ENCODE peak calls at places on chromosome 2, in nine cellular contexts. A is ovary, T is uterus, N is gastrocnemius medialis, E is adrenal gland, F is spleen, D is IMR-90, U is A549, M is heart left ventricle. S is an unnamed sample.

GRCh38 chr2:28691774-28692281 is 59.8 kb upstream of the PPP1CB start:
- DNase-seq in U (no peak), A (no peak), D (peak; percentile 82), M (peak; percentile 57), T (peak; percentile 44), E (peak; percentile 77), F (no peak), N (no peak), S (no peak)

GRCh38 chr2:96527052-96527964 is 9.2 kb upstream of the ARID5A start:
- DNase-seq in T (peak; percentile 69), D (peak; percentile 18), N (no peak), A (peak; percentile 73), U (no peak), E (peak; percentile 25), M (peak; percentile 51), F (peak; percentile 88), S (peak; percentile 58)

GRCh38 chr2:20641123-20641985 is 9.5 kb downstream of the HS1BP3 start:
- DNase-seq in F (peak; percentile 41), A (no peak), E (peak; percentile 99), N (no peak), M (no peak), T (peak; percentile 61), U (no peak), D (peak; percentile 77), S (no peak)

GRCh38 chr2:161436411-161436810 is 20.3 kb downstream of the TBR1 start:
- DNase-seq in E (no peak), T (no peak), M (no peak), D (peak; percentile 93), A (no peak), F (no peak), N (no peak), U (no peak), S (no peak)

GRCh38 chr2:59584958-59585357 is 968.5 kb downstream of the BCL11A start:
- DNase-seq in M (no peak), A (no peak), T (no peak), D (no peak), E (no peak), F (no peak), N (no peak), U (no peak), S (no peak)

GRCh38 chr2:156083707-156084494 is 248.6 kb downstream of the NR4A2 start:
- DNase-seq in A (no peak), U (no peak), N (no peak), M (peak; percentile 25), D (no peak), T (no peak), E (no peak), F (no peak), S (no peak)

GRCh38 chr2:100744184-100744583 is 75.8 kb upstream of the NPAS2 start:
- DNase-seq in A (no peak), N (no peak), M (no peak), T (no peak), D (no peak), U (no peak), F (no peak), E (no peak), S (no peak)

GRCh38 chr2:46842876-46843275 is 72.7 kb downstream of the MCFD2 start:
- DNase-seq in E (no peak), F (no peak), U (no peak), T (no peak), M (no peak), D (no peak), N (no peak), A (no peak), S (peak; percentile 22)

GRCh38 chr2:182548031-182548950 is 121.5 kb upstream of the PDE1A start:
- DNase-seq in E (no peak), N (no peak), M (no peak), D (peak; percentile 23), T (no peak), F (no peak), A (no peak), U (no peak), S (no peak)

GRCh38 chr2:133667085-133667484 is 98.8 kb upstream of the NCKAP5 start:
- DNase-seq in E (no peak), U (no peak), A (no peak), M (no peak), F (no peak), T (no peak), D (peak; percentile 94), N (no peak), S (no peak)

GRCh38 chr2:215870088-215870490 is 143.3 kb downstream of the MREG start:
- DNase-seq in N (no peak), F (no peak), A (no peak), M (no peak), U (no peak), T (no peak), E (no peak), D (peak; percentile 72), S (no peak)

GRCh38 chr2:238761802-238762373 is 86.0 kb upstream of the TWIST2 start:
- DNase-seq in A (no peak), F (no peak), D (peak; percentile 32), U (no peak), M (no peak), E (peak; percentile 4), T (no peak), N (no peak), S (no peak)

GRCh38 chr2:48586433-48586832 is 31.2 kb upstream of the GTF2A1L start:
- DNase-seq in N (no peak), M (no peak), T (no peak), D (no peak), F (no peak), E (no peak), U (no peak), A (no peak), S (no peak)

GRCh38 chr2:128357561-128358370 is 39.1 kb upstream of the HS6ST1 start:
- DNase-seq in T (no peak), E (no peak), N (no peak), U (no peak), A (no peak), F (no peak), M (no peak), D (no peak), S (no peak)

GRCh38 chr2:157903626-157904025 is 27.5 kb upstream of the ACVR1 start:
- DNase-seq in A (no peak), D (no peak), M (peak; percentile 34), T (no peak), E (no peak), F (no peak), N (no peak), U (no peak), S (no peak)

GRCh38 chr2:73070651-73071451 is 661 bp downstream of the SFXN5 start:
- DNase-seq in A (peak; percentile 99), N (peak; percentile 98), E (peak; percentile 99), F (peak; percentile 98), D (peak; percentile 93), M (peak; percentile 98), T (peak; percentile 99), U (peak; percentile 98), S (peak; percentile 99)
- TF ChIP-seq POLR2A in A (no peak), N (peak; percentile 93), E (no peak), F (no peak), D (no peak), M (peak; percentile 81), T (no peak), U (peak; percentile 48), S (peak; percentile 69)

GRCh38 chr2:240872317-240873097 is 3.9 kb downstream of the AGXT start:
- DNase-seq in E (no peak), F (peak; percentile 71), D (no peak), T (peak; percentile 12), M (no peak), U (no peak), N (no peak), A (no peak), S (no peak)
- H3K4me1 ChIP-seq in E (no peaks in the 10 kb centered on the region), F (peaks cover 15% of the 10 kb centered on the region), D (no peaks in the 10 kb centered on the region), T (no peaks in the 10 kb centered on the region), M (no peaks in the 10 kb centered on the region), U (no peaks in the 10 kb centered on the region), N (no peaks in the 10 kb centered on the region), A (no peaks in the 10 kb centered on the region), S (peaks cover 11% of the 10 kb centered on the region)

GRCh38 chr2:110869472-110870446 is 137.4 kb downstream of the ACOXL start:
- DNase-seq in T (no peak), A (no peak), U (no peak), N (no peak), E (no peak), D (peak; percentile 18), F (no peak), M (no peak), S (no peak)

GRCh38 chr2:110866496-110866895 is 134.1 kb downstream of the ACOXL start:
- DNase-seq in D (no peak), T (no peak), E (no peak), F (no peak), M (no peak), U (no peak), N (no peak), A (no peak), S (peak; percentile 25)

GRCh38 chr2:110867078-110867477 is 134.7 kb downstream of the ACOXL start:
- DNase-seq in T (no peak), E (no peak), N (no peak), M (no peak), U (no peak), D (no peak), F (no peak), A (no peak), S (peak; percentile 13)

GRCh38 chr2:110870545-110870944 is 138.2 kb downstream of the ACOXL start:
- DNase-seq in M (no peak), E (no peak), F (no peak), T (no peak), A (no peak), D (no peak), U (no peak), N (no peak), S (no peak)

GRCh38 chr2:110868971-110869370 is 136.6 kb downstream of the ACOXL start:
- DNase-seq in M (no peak), F (no peak), N (no peak), T (no peak), E (no peak), U (no peak), D (no peak), A (no peak), S (no peak)
- TF ChIP-seq CTCF in M (no peak), F (no peak), N (no peak), T (no peak), E (no peak), U (no peak), D (no peak), A (no peak), S (no peak)

GRCh38 chr2:66689456-66690051 is 254.6 kb downstream of the MEIS1 start:
- DNase-seq in A (no peak), T (no peak), E (no peak), U (no peak), F (no peak), D (no peak), M (no peak), N (no peak), S (no peak)

GRCh38 chr2:66692521-66692920 is 257.6 kb downstream of the MEIS1 start:
- DNase-seq in U (no peak), A (no peak), M (no peak), T (no peak), N (no peak), E (no peak), F (no peak), D (no peak), S (no peak)

GRCh38 chr2:66688951-66689350 is 254.0 kb downstream of the MEIS1 start:
- DNase-seq in U (no peak), M (no peak), N (no peak), E (no peak), A (no peak), D (no peak), T (no peak), F (no peak), S (no peak)

GRCh38 chr2:66693007-66693965 is 258.4 kb downstream of the MEIS1 start:
- DNase-seq in U (no peak), F (no peak), E (no peak), T (no peak), M (no peak), D (no peak), N (no peak), A (no peak), S (no peak)

GRCh38 chr2:66691199-66691975 is 256.5 kb downstream of the MEIS1 start:
- DNase-seq in D (peak; percentile 14), F (no peak), E (peak; percentile 45), T (no peak), N (no peak), M (no peak), A (no peak), U (no peak), S (no peak)
- TF ChIP-seq POLR2A in D (no peak), F (no peak), E (peak; percentile 35), T (peak; percentile 22), N (no peak), M (no peak), A (no peak), U (no peak), S (no peak)